ENCODE peak calls at places on chromosome 21, in four cellular contexts. S is kidney epithelial cell, N is midbrain, Z is progenitor cell of endocrine pancreas. E is an unnamed sample.

GRCh38 chr21:8989261-8989882 is 1532.0 kb upstream of the TPTE start:
- DNase-seq in S (no peak), N (no peak), Z (no peak), E (no peak)

GRCh38 chr21:37139902-37140301 is 66.8 kb downstream of the TTC3 start:
- DNase-seq in S (no peak), N (no peak), Z (no peak), E (no peak)

GRCh38 chr21:37757631-37758376 is 158.5 kb downstream of the KCNJ6 start:
- DNase-seq in S (no peak), N (no peak), Z (no peak), E (no peak)

GRCh38 chr21:34073749-34074282 is 438 bp downstream of the MRPS6 start:
- DNase-seq in S (no peak), N (peak; percentile 52), Z (peak; percentile 25), E (peak; percentile 48)

GRCh38 chr21:41482321-41482720 is 25.6 kb downstream of the TMPRSS2 start:
- DNase-seq in S (no peak), N (no peak), Z (no peak), E (no peak)

GRCh38 chr21:43005635-43006034 is 31.3 kb downstream of the PKNOX1 start:
- DNase-seq in S (no peak), N (no peak), Z (no peak), E (no peak)

GRCh38 chr21:43864313-43864805 is 664 bp upstream of the AGPAT3 start:
- DNase-seq in S (no peak), N (no peak), Z (peak; percentile 47), E (no peak)

GRCh38 chr21:45327458-45328197 is 39.9 kb upstream of the POFUT2 start:
- DNase-seq in S (no peak), N (no peak), Z (no peak), E (no peak)

GRCh38 chr21:16535100-16535418 is 805.3 kb downstream of the USP25 start:
- DNase-seq in S (no peak), N (peak; percentile 79), Z (no peak), E (no peak)

GRCh38 chr21:46634966-46635323 is 529 bp upstream of the PRMT2 start:
- DNase-seq in S (peak; percentile 50), N (peak; percentile 83), Z (no peak), E (no peak)

GRCh38 chr21:38806942-38807284 is 1.2 kb downstream of the ETS2 start:
- DNase-seq in S (no peak), N (no peak), Z (no peak), E (no peak)

GRCh38 chr21:33035147-33035546 is 9.4 kb downstream of the OLIG2 start:
- DNase-seq in S (no peak), N (no peak), Z (no peak), E (no peak)

GRCh38 chr21:17461014-17461413 is 51.8 kb upstream of the CXADR start:
- DNase-seq in S (no peak), N (peak; percentile 31), Z (no peak), E (no peak)

GRCh38 chr21:42512346-42513034 is 1.2 kb upstream of the SLC37A1 start:
- DNase-seq in S (no peak), N (no peak), Z (no peak), E (peak; percentile 51)

GRCh38 chr21:32727478-32727727 is 410 bp downstream of the SYNJ1 start:
- DNase-seq in S (no peak), N (no peak), Z (peak; percentile 15), E (no peak)

GRCh38 chr21:42527489-42528158 is 14.0 kb downstream of the SLC37A1 start:
- DNase-seq in S (no peak), N (no peak), Z (no peak), E (no peak)

GRCh38 chr21:42523941-42524340 is 10.3 kb downstream of the SLC37A1 start:
- DNase-seq in S (no peak), N (no peak), Z (no peak), E (no peak)

GRCh38 chr21:30014883-30015282 is 75.1 kb upstream of the GRIK1 start:
- DNase-seq in S (no peak), N (no peak), Z (no peak), E (no peak)

GRCh38 chr21:14520535-14520934 is 25.6 kb downstream of the SAMSN1 start:
- DNase-seq in S (no peak), N (no peak), Z (no peak), E (no peak)

GRCh38 chr21:38597436-38597835 is 99.2 kb upstream of the ERG start:
- DNase-seq in S (no peak), N (no peak), Z (no peak), E (no peak)

GRCh38 chr21:34743831-34744230 is 75.0 kb downstream of the CLIC6 start:
- DNase-seq in S (no peak), N (no peak), Z (no peak), E (no peak)

GRCh38 chr21:33622253-33622652 is 19.3 kb downstream of the CRYZL1 start:
- DNase-seq in S (no peak), N (no peak), Z (no peak), E (no peak)

GRCh38 chr21:14754682-14755081 is 208.6 kb upstream of the SAMSN1 start:
- DNase-seq in S (no peak), N (no peak), Z (no peak), E (no peak)

E was measured in glutamatergic neuron.